ENCODE peak calls at places on chromosomes 1 and 21, in six cellular contexts. One of them, this sample, is unnamed.

GRCh38 chr1:39116868-39117728 is 87.4 kb upstream of the MACF1 start:
- DNase-seq in heart right ventricle: no peak
- DNase-seq in activated T-helper 1 cell treated with Interleukin-2 at 50 U/mL for 16 hours: no peak
- DNase-seq in amniotic stem cell: no peak
- DNase-seq in GM23338: no peak
- DNase-seq in astrocyte of the cerebellum: no peak
- DNase-seq in this sample: no peak

GRCh38 chr1:227043755-227044154 is 103.7 kb downstream of the COQ8A start:
- DNase-seq in heart right ventricle: no peak
- DNase-seq in astrocyte of the cerebellum: no peak
- DNase-seq in GM23338: no peak
- DNase-seq in amniotic stem cell: no peak
- DNase-seq in activated T-helper 1 cell treated with Interleukin-2 at 50 U/mL for 16 hours: no peak
- DNase-seq in this sample: no peak

GRCh38 chr21:14741237-14741636 is 195.1 kb upstream of the SAMSN1 start:
- DNase-seq in activated T-helper 1 cell treated with Interleukin-2 at 50 U/mL for 16 hours: no peak
- DNase-seq in GM23338: no peak
- DNase-seq in heart right ventricle: no peak
- DNase-seq in astrocyte of the cerebellum: no peak
- DNase-seq in amniotic stem cell: no peak
- DNase-seq in this sample: no peak

GRCh38 chr1:230211436-230212145 is 144.6 kb downstream of the GALNT2 start:
- DNase-seq in heart right ventricle: no peak
- DNase-seq in GM23338: no peak
- DNase-seq in astrocyte of the cerebellum: no peak
- DNase-seq in activated T-helper 1 cell treated with Interleukin-2 at 50 U/mL for 16 hours: no peak
- DNase-seq in amniotic stem cell: no peak
- DNase-seq in this sample: no peak

GRCh38 chr1:107529511-107530149 is 388.8 kb downstream of the NTNG1 start:
- DNase-seq in activated T-helper 1 cell treated with Interleukin-2 at 50 U/mL for 16 hours: no peak
- DNase-seq in amniotic stem cell: peak
- DNase-seq in heart right ventricle: no peak
- DNase-seq in astrocyte of the cerebellum: peak
- DNase-seq in GM23338: peak
- DNase-seq in this sample: peak

GRCh38 chr21:34670220-34670961 is 1.6 kb downstream of the CLIC6 start:
- DNase-seq in heart right ventricle: no peak
- DNase-seq in activated T-helper 1 cell treated with Interleukin-2 at 50 U/mL for 16 hours: no peak
- DNase-seq in amniotic stem cell: no peak
- DNase-seq in astrocyte of the cerebellum: no peak
- DNase-seq in GM23338: peak
- DNase-seq in this sample: no peak

GRCh38 chr1:48470506-48470905 is 1.5 kb downstream of the SPATA6 start:
- DNase-seq in heart right ventricle: peak
- DNase-seq in GM23338: peak
- DNase-seq in astrocyte of the cerebellum: no peak
- DNase-seq in activated T-helper 1 cell treated with Interleukin-2 at 50 U/mL for 16 hours: no peak
- DNase-seq in amniotic stem cell: no peak
- DNase-seq in this sample: no peak

GRCh38 chr1:9328201-9328600 is 35.5 kb downstream of the SPSB1 start:
- DNase-seq in heart right ventricle: no peak
- DNase-seq in activated T-helper 1 cell treated with Interleukin-2 at 50 U/mL for 16 hours: no peak
- DNase-seq in amniotic stem cell: no peak
- DNase-seq in GM23338: no peak
- DNase-seq in astrocyte of the cerebellum: no peak
- DNase-seq in this sample: no peak

GRCh38 chr1:161473363-161473762 is 31.9 kb upstream of the FCGR2A start:
- DNase-seq in GM23338: peak
- DNase-seq in amniotic stem cell: no peak
- DNase-seq in astrocyte of the cerebellum: no peak
- DNase-seq in heart right ventricle: no peak
- DNase-seq in activated T-helper 1 cell treated with Interleukin-2 at 50 U/mL for 16 hours: no peak
- DNase-seq in this sample: no peak